ENCODE peak calls at places on chromosomes 4 and X, in nine cellular contexts. One of them, this sample, is unnamed.

GRCh38 chrX:12771445-12772069 is 19.7 kb upstream of the PRPS2 start:
- DNase-seq in fibroblast of the aortic adventitia: peak
- DNase-seq in glutamatergic neuron: peak
- DNase-seq in GM23338: peak
- DNase-seq in neural progenitor cell: peak
- DNase-seq in A549: peak
- DNase-seq in endothelial cell: peak
- DNase-seq in nephron progenitor cell: peak
- DNase-seq in CD14-positive monocyte: peak
- DNase-seq in this sample: no peak

GRCh38 chr4:79650794-79651431 is 242.9 kb upstream of the GK2 start:
- DNase-seq in fibroblast of the aortic adventitia: peak
- DNase-seq in glutamatergic neuron: no peak
- DNase-seq in GM23338: peak
- DNase-seq in neural progenitor cell: no peak
- DNase-seq in A549: no peak
- DNase-seq in endothelial cell: no peak
- DNase-seq in nephron progenitor cell: no peak
- DNase-seq in CD14-positive monocyte: no peak
- DNase-seq in this sample: peak

GRCh38 chrX:55099162-55099561 is 10.3 kb downstream of the PAGE2 start:
- DNase-seq in fibroblast of the aortic adventitia: no peak
- DNase-seq in glutamatergic neuron: no peak
- DNase-seq in GM23338: no peak
- DNase-seq in neural progenitor cell: no peak
- DNase-seq in A549: no peak
- DNase-seq in endothelial cell: no peak
- DNase-seq in nephron progenitor cell: no peak
- DNase-seq in CD14-positive monocyte: no peak
- DNase-seq in this sample: no peak

GRCh38 chrX:150765782-150766350 is 72.7 kb downstream of the MTMR1 start:
- DNase-seq in fibroblast of the aortic adventitia: no peak
- DNase-seq in glutamatergic neuron: no peak
- DNase-seq in GM23338: peak
- DNase-seq in neural progenitor cell: no peak
- DNase-seq in A549: no peak
- DNase-seq in endothelial cell: no peak
- DNase-seq in nephron progenitor cell: no peak
- DNase-seq in CD14-positive monocyte: no peak
- DNase-seq in this sample: no peak

GRCh38 chrX:39909996-39910395 is 187.8 kb downstream of the BCOR start:
- DNase-seq in fibroblast of the aortic adventitia: no peak
- DNase-seq in glutamatergic neuron: no peak
- DNase-seq in GM23338: no peak
- DNase-seq in neural progenitor cell: no peak
- DNase-seq in A549: no peak
- DNase-seq in endothelial cell: no peak
- DNase-seq in nephron progenitor cell: no peak
- DNase-seq in CD14-positive monocyte: no peak
- DNase-seq in this sample: no peak

GRCh38 chr4:4474496-4474895 is 67.4 kb downstream of the STX18 start:
- DNase-seq in fibroblast of the aortic adventitia: no peak
- DNase-seq in glutamatergic neuron: no peak
- DNase-seq in GM23338: no peak
- DNase-seq in neural progenitor cell: no peak
- DNase-seq in A549: no peak
- DNase-seq in endothelial cell: no peak
- DNase-seq in nephron progenitor cell: no peak
- DNase-seq in CD14-positive monocyte: no peak
- DNase-seq in this sample: no peak

GRCh38 chr4:140004580-140005314 is 149.2 kb downstream of the MAML3 start:
- DNase-seq in fibroblast of the aortic adventitia: peak
- DNase-seq in glutamatergic neuron: peak
- DNase-seq in GM23338: peak
- DNase-seq in neural progenitor cell: peak
- DNase-seq in A549: no peak
- DNase-seq in endothelial cell: peak
- DNase-seq in nephron progenitor cell: peak
- DNase-seq in CD14-positive monocyte: no peak
- DNase-seq in this sample: no peak

GRCh38 chr4:139419388-139419914 is 34.5 kb upstream of the RAB33B start:
- DNase-seq in fibroblast of the aortic adventitia: peak
- DNase-seq in glutamatergic neuron: no peak
- DNase-seq in GM23338: no peak
- DNase-seq in neural progenitor cell: no peak
- DNase-seq in A549: no peak
- DNase-seq in endothelial cell: peak
- DNase-seq in nephron progenitor cell: no peak
- DNase-seq in CD14-positive monocyte: peak
- DNase-seq in this sample: peak

GRCh38 chrX:153460826-153461225 is 9.6 kb downstream of the HAUS7 start:
- DNase-seq in fibroblast of the aortic adventitia: peak
- DNase-seq in glutamatergic neuron: peak
- DNase-seq in GM23338: peak
- DNase-seq in neural progenitor cell: peak
- DNase-seq in A549: peak
- DNase-seq in endothelial cell: peak
- DNase-seq in nephron progenitor cell: peak
- DNase-seq in CD14-positive monocyte: peak
- DNase-seq in this sample: no peak

GRCh38 chr4:164866817-164867490 is 10.0 kb upstream of the APELA start:
- DNase-seq in fibroblast of the aortic adventitia: no peak
- DNase-seq in glutamatergic neuron: no peak
- DNase-seq in GM23338: peak
- DNase-seq in neural progenitor cell: peak
- DNase-seq in A549: no peak
- DNase-seq in endothelial cell: no peak
- DNase-seq in nephron progenitor cell: no peak
- DNase-seq in CD14-positive monocyte: no peak
- DNase-seq in this sample: no peak

GRCh38 chr4:106601519-106601918 is 232.9 kb upstream of the GIMD1 start:
- DNase-seq in fibroblast of the aortic adventitia: peak
- DNase-seq in glutamatergic neuron: no peak
- DNase-seq in GM23338: no peak
- DNase-seq in neural progenitor cell: no peak
- DNase-seq in A549: no peak
- DNase-seq in endothelial cell: no peak
- DNase-seq in nephron progenitor cell: no peak
- DNase-seq in CD14-positive monocyte: no peak
- DNase-seq in this sample: no peak

GRCh38 chrX:10628906-10629305 is 8.5 kb upstream of the MID1 start:
- DNase-seq in fibroblast of the aortic adventitia: no peak
- DNase-seq in glutamatergic neuron: no peak
- DNase-seq in GM23338: no peak
- DNase-seq in neural progenitor cell: no peak
- DNase-seq in A549: no peak
- DNase-seq in endothelial cell: no peak
- DNase-seq in nephron progenitor cell: no peak
- DNase-seq in CD14-positive monocyte: no peak
- DNase-seq in this sample: no peak

GRCh38 chr4:128517096-128517738 is 229.6 kb upstream of the PGRMC2 start:
- DNase-seq in fibroblast of the aortic adventitia: peak
- DNase-seq in glutamatergic neuron: no peak
- DNase-seq in GM23338: no peak
- DNase-seq in neural progenitor cell: no peak
- DNase-seq in A549: no peak
- DNase-seq in endothelial cell: no peak
- DNase-seq in nephron progenitor cell: no peak
- DNase-seq in CD14-positive monocyte: no peak
- DNase-seq in this sample: peak

GRCh38 chr4:3239998-3240920 is 8.7 kb upstream of the MSANTD1 start:
- DNase-seq in fibroblast of the aortic adventitia: no peak
- DNase-seq in glutamatergic neuron: peak
- DNase-seq in GM23338: no peak
- DNase-seq in neural progenitor cell: no peak
- DNase-seq in A549: no peak
- DNase-seq in endothelial cell: no peak
- DNase-seq in nephron progenitor cell: no peak
- DNase-seq in CD14-positive monocyte: no peak
- DNase-seq in this sample: no peak

GRCh38 chr4:3243066-3243775 is 5.7 kb upstream of the MSANTD1 start:
- DNase-seq in fibroblast of the aortic adventitia: no peak
- DNase-seq in glutamatergic neuron: no peak
- DNase-seq in GM23338: peak
- DNase-seq in neural progenitor cell: no peak
- DNase-seq in A549: no peak
- DNase-seq in endothelial cell: no peak
- DNase-seq in nephron progenitor cell: no peak
- DNase-seq in CD14-positive monocyte: no peak
- DNase-seq in this sample: no peak

GRCh38 chr4:3239342-3239741 is 9.6 kb upstream of the MSANTD1 start:
- DNase-seq in fibroblast of the aortic adventitia: no peak
- DNase-seq in glutamatergic neuron: no peak
- DNase-seq in GM23338: no peak
- DNase-seq in neural progenitor cell: no peak
- DNase-seq in A549: no peak
- DNase-seq in endothelial cell: no peak
- DNase-seq in nephron progenitor cell: no peak
- DNase-seq in CD14-positive monocyte: no peak
- DNase-seq in this sample: no peak

GRCh38 chr4:3241905-3242304 is 7.1 kb upstream of the MSANTD1 start:
- DNase-seq in fibroblast of the aortic adventitia: peak
- DNase-seq in glutamatergic neuron: no peak
- DNase-seq in GM23338: no peak
- DNase-seq in neural progenitor cell: no peak
- DNase-seq in A549: no peak
- DNase-seq in endothelial cell: no peak
- DNase-seq in nephron progenitor cell: no peak
- DNase-seq in CD14-positive monocyte: no peak
- DNase-seq in this sample: peak

GRCh38 chr4:3240936-3241522 is 7.9 kb upstream of the MSANTD1 start:
- DNase-seq in fibroblast of the aortic adventitia: no peak
- DNase-seq in glutamatergic neuron: no peak
- DNase-seq in GM23338: no peak
- DNase-seq in neural progenitor cell: no peak
- DNase-seq in A549: no peak
- DNase-seq in endothelial cell: no peak
- DNase-seq in nephron progenitor cell: no peak
- DNase-seq in CD14-positive monocyte: no peak
- DNase-seq in this sample: no peak
- TF ChIP-seq CTCF in fibroblast of the aortic adventitia: no peak
- TF ChIP-seq CTCF in glutamatergic neuron: no peak
- TF ChIP-seq CTCF in GM23338: no peak
- TF ChIP-seq CTCF in neural progenitor cell: no peak
- TF ChIP-seq CTCF in A549: no peak
- TF ChIP-seq CTCF in endothelial cell: no peak
- TF ChIP-seq CTCF in nephron progenitor cell: no peak
- TF ChIP-seq CTCF in CD14-positive monocyte: no peak
- TF ChIP-seq CTCF in this sample: no peak

GRCh38 chr4:95432466-95432865 is 116.3 kb downstream of the UNC5C start:
- DNase-seq in fibroblast of the aortic adventitia: no peak
- DNase-seq in glutamatergic neuron: no peak
- DNase-seq in GM23338: no peak
- DNase-seq in neural progenitor cell: no peak
- DNase-seq in A549: no peak
- DNase-seq in endothelial cell: no peak
- DNase-seq in nephron progenitor cell: no peak
- DNase-seq in CD14-positive monocyte: no peak
- DNase-seq in this sample: no peak
- TF ChIP-seq CTCF in fibroblast of the aortic adventitia: no peak
- TF ChIP-seq CTCF in glutamatergic neuron: no peak
- TF ChIP-seq CTCF in GM23338: no peak
- TF ChIP-seq CTCF in neural progenitor cell: no peak
- TF ChIP-seq CTCF in A549: no peak
- TF ChIP-seq CTCF in endothelial cell: no peak
- TF ChIP-seq CTCF in nephron progenitor cell: no peak
- TF ChIP-seq CTCF in CD14-positive monocyte: no peak
- TF ChIP-seq CTCF in this sample: no peak

GRCh38 chr4:7183780-7184460 is 8.4 kb upstream of the SORCS2 start:
- DNase-seq in fibroblast of the aortic adventitia: no peak
- DNase-seq in glutamatergic neuron: no peak
- DNase-seq in GM23338: no peak
- DNase-seq in neural progenitor cell: no peak
- DNase-seq in A549: no peak
- DNase-seq in endothelial cell: no peak
- DNase-seq in nephron progenitor cell: no peak
- DNase-seq in CD14-positive monocyte: no peak
- DNase-seq in this sample: no peak

GRCh38 chr4:7183161-7183560 is 9.2 kb upstream of the SORCS2 start:
- DNase-seq in fibroblast of the aortic adventitia: no peak
- DNase-seq in glutamatergic neuron: no peak
- DNase-seq in GM23338: no peak
- DNase-seq in neural progenitor cell: no peak
- DNase-seq in A549: no peak
- DNase-seq in endothelial cell: no peak
- DNase-seq in nephron progenitor cell: no peak
- DNase-seq in CD14-positive monocyte: no peak
- DNase-seq in this sample: no peak

GRCh38 chr4:7173821-7174220 is 18.5 kb upstream of the SORCS2 start:
- DNase-seq in fibroblast of the aortic adventitia: no peak
- DNase-seq in glutamatergic neuron: no peak
- DNase-seq in GM23338: no peak
- DNase-seq in neural progenitor cell: no peak
- DNase-seq in A549: no peak
- DNase-seq in endothelial cell: no peak
- DNase-seq in nephron progenitor cell: no peak
- DNase-seq in CD14-positive monocyte: no peak
- DNase-seq in this sample: no peak

GRCh38 chr4:7179158-7179557 is 13.2 kb upstream of the SORCS2 start:
- DNase-seq in fibroblast of the aortic adventitia: no peak
- DNase-seq in glutamatergic neuron: no peak
- DNase-seq in GM23338: no peak
- DNase-seq in neural progenitor cell: no peak
- DNase-seq in A549: no peak
- DNase-seq in endothelial cell: no peak
- DNase-seq in nephron progenitor cell: no peak
- DNase-seq in CD14-positive monocyte: no peak
- DNase-seq in this sample: no peak
- TF ChIP-seq CTCF in fibroblast of the aortic adventitia: no peak
- TF ChIP-seq CTCF in glutamatergic neuron: no peak
- TF ChIP-seq CTCF in GM23338: no peak
- TF ChIP-seq CTCF in neural progenitor cell: no peak
- TF ChIP-seq CTCF in A549: no peak
- TF ChIP-seq CTCF in endothelial cell: no peak
- TF ChIP-seq CTCF in nephron progenitor cell: no peak
- TF ChIP-seq CTCF in CD14-positive monocyte: no peak
- TF ChIP-seq CTCF in this sample: no peak

DNA sequence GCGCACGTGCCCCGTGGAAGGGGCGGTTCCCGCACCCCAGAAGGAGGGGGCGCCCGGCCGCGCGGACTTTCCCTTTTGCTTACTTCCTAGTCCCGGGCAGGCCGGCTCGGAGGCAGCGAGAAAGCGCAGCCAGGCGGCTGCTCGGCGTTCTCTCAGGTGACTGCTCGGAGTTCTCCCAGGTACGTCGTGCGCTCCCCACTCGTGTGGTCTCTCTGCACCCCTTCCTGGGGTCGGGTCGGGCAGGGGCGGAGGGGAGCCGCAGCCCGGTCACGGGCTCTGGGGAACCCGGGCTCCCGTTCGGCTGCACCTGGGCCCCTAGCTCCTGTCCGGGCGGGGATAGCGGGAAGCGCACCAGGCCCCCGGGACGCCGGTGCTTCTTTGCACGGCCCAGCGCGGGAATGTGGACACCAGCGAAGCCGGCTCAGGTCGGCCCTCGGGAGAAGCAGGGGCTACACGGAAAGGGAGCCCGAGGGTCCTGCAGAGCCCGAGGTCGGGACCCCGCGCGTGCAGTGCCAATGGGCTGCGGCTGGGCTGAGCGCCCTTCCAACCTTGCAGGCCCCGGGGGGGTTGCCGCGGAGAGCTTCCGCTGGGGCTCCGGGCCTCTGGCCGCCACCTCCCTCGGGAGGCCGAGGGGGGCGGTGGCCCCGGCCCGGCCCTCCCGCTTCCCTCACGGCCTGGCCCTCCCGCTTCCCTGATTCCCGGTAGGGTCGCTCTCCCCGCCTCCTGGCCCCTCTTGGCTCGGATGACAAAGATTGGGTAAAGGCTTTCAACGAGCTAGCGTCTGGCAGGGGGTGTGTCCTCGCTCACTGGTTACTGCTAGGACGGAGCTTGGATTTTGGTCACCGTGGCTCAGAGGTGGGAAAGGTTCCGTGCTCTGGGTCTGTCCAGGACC is at the start of gene TLR2:
- DNase-seq in fibroblast of the aortic adventitia: no peak
- DNase-seq in glutamatergic neuron: peak
- DNase-seq in GM23338: peak
- DNase-seq in neural progenitor cell: peak
- DNase-seq in A549: no peak
- DNase-seq in endothelial cell: peak
- DNase-seq in nephron progenitor cell: peak
- DNase-seq in CD14-positive monocyte: peak
- DNase-seq in this sample: no peak
- TF ChIP-seq CTCF in fibroblast of the aortic adventitia: no peak
- TF ChIP-seq CTCF in glutamatergic neuron: no peak
- TF ChIP-seq CTCF in GM23338: no peak
- TF ChIP-seq CTCF in neural progenitor cell: no peak
- TF ChIP-seq CTCF in A549: no peak
- TF ChIP-seq CTCF in endothelial cell: no peak
- TF ChIP-seq CTCF in nephron progenitor cell: no peak
- TF ChIP-seq CTCF in CD14-positive monocyte: peak
- TF ChIP-seq CTCF in this sample: no peak

This sample was measured in AG09319.